ENCODE peak calls at places on chromosomes 6 and 20, in seven cellular contexts. Y, G, M, Z, E, U and W are unnamed samples.

GRCh38 chr6:39961178-39961577 is 26.9 kb upstream of the MOCS1 start:
- DNase-seq in Y (no peak), G (no peak), M (no peak), Z (no peak), E (no peak), U (no peak), W (no peak)

GRCh38 chr6:32666420-32667300 is at the start of gene HLA-DQB1:
- DNase-seq in Y (peak), G (peak), M (no peak), Z (no peak), E (no peak), U (peak), W (no peak)

GRCh38 chr6:159914565-159914923 is 23.8 kb downstream of the MAS1 start:
- DNase-seq in Y (no peak), G (no peak), M (no peak), Z (no peak), E (no peak), U (no peak), W (no peak)

GRCh38 chr20:63148696-63149095 is 67.2 kb downstream of the YTHDF1 start:
- DNase-seq in Y (no peak), G (no peak), M (no peak), Z (no peak), E (no peak), U (no peak), W (no peak)

GRCh38 chr6:19837511-19838441 is 606 bp downstream of the ID4 start:
- DNase-seq in Y (no peak), G (peak), M (no peak), Z (no peak), E (no peak), U (peak), W (peak)

GRCh38 chr20:31966991-31967655 is 828 bp upstream of the XKR7 start:
- DNase-seq in Y (no peak), G (peak), M (no peak), Z (no peak), E (no peak), U (no peak), W (no peak)

GRCh38 chr20:23155141-23155590 is 69.0 kb upstream of the CD93 start:
- DNase-seq in Y (no peak), G (no peak), M (peak), Z (no peak), E (peak), U (no peak), W (no peak)

GRCh38 chr6:134174790-134175531 is 122.5 kb upstream of the SLC2A12 start:
- DNase-seq in Y (peak), G (peak), M (peak), Z (no peak), E (peak), U (peak), W (peak)

GRCh38 chr6:133855599-133855972 is 33.3 kb upstream of the TCF21 start:
- DNase-seq in Y (no peak), G (no peak), M (no peak), Z (no peak), E (no peak), U (no peak), W (no peak)

GRCh38 chr6:108902389-108902792 is 54.2 kb downstream of the ARMC2 start:
- DNase-seq in Y (no peak), G (no peak), M (no peak), Z (no peak), E (no peak), U (no peak), W (no peak)

GRCh38 chr6:82823361-82823760 is 242.3 kb downstream of the UBE3D start:
- DNase-seq in Y (no peak), G (no peak), M (no peak), Z (no peak), E (no peak), U (no peak), W (no peak)

GRCh38 chr20:63091901-63092659 is 85.3 kb upstream of the BHLHE23 start:
- DNase-seq in Y (no peak), G (no peak), M (no peak), Z (no peak), E (no peak), U (no peak), W (peak)

GRCh38 chr6:31657406-31658157 is 1.9 kb downstream of the APOM start:
- DNase-seq in Y (no peak), G (no peak), M (peak), Z (no peak), E (no peak), U (no peak), W (no peak)

GRCh38 chr6:31651602-31652191 is 764 bp downstream of the BAG6 start:
- DNase-seq in Y (no peak), G (peak), M (peak), Z (no peak), E (peak), U (peak), W (peak)

GRCh38 chr6:31655349-31656237 is at the start of gene APOM:
- DNase-seq in Y (no peak), G (no peak), M (no peak), Z (no peak), E (no peak), U (no peak), W (no peak)

GRCh38 chr6:31654574-31655348 is 933 bp upstream of the APOM start:
- DNase-seq in Y (no peak), G (no peak), M (no peak), Z (no peak), E (no peak), U (no peak), W (no peak)

GRCh38 chr6:31652925-31653724 is 664 bp upstream of the BAG6 start:
- DNase-seq in Y (peak), G (peak), M (peak), Z (no peak), E (peak), U (peak), W (peak)
- TF ChIP-seq POLR2AphosphoS5 in Y (no peak), G (peak), M (peak), Z (no peak), E (no peak), U (peak), W (peak)

DNA sequence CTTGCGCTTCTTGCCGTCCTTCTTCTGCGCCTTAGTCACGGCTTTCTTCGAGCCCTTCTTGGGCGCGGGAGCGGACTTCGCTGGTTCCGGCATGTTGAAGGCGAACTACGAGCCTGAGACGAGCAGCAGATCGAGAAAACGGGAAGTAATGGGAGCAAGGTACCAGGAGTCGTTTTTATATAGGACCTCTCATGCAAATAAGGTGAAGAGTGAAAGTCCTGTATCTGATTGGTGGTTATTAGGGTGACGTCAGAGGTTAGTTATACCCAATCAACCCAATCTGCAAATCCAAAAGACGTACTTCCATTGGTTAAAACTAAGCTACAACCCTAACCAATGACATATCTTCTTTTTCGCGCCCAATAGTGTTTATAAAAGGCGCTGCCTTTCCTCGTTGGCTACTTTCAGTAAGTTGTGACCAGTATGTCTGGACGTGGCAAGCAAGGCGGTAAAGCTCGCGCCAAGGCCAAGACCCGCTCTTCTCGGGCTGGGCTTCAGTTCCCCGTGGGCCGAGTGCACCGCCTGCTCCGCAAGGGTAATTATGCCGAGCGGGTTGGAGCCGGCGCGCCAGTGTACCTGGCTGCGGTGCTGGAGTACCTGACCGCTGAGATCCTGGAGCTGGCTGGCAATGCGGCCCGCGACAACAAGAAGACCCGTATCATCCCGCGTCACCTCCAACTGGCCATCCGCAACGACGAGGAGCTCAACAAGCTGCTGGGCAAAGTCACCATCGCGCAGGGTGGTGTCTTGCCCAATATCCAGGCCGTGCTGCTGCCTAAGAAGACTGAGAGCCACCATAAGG is 100.6 kb upstream of the PRSS16 start:
- DNase-seq in Y (no peak), G (peak), M (peak), Z (no peak), E (peak), U (peak), W (peak)
- TF ChIP-seq POLR2AphosphoS5 in Y (peak), G (peak), M (peak), Z (peak), E (peak), U (peak), W (peak)

GRCh38 chr6:88963139-88964090 is at the start of gene RNGTT:
- DNase-seq in Y (peak), G (peak), M (peak), Z (no peak), E (peak), U (peak), W (peak)
- TF ChIP-seq POLR2AphosphoS5 in Y (peak), G (peak), M (peak), Z (peak), E (peak), U (peak), W (peak)

DNA sequence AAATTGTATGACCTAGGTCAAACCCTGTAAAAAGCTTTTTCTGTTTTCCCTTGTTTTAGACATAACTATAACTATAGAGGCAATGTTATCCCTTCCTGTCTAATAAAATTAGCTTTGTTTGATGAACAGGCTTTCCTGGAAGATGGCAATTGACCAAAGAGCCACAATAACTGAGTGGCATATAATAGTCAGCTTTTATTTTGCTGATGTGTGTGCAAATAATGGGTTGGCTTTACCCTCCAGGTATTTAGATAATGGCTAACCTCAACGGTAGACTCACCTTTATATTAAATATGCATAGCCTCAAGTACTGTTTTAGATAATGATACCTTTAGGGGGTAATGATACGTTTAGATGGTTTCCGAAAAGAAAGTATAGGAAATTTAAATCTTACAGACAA is 15.0 kb downstream of the TBXT start:
- DNase-seq in Y (no peak), G (no peak), M (no peak), Z (no peak), E (no peak), U (no peak), W (no peak)
- TF ChIP-seq POLR2AphosphoS5 in Y (no peak), G (no peak), M (no peak), Z (no peak), E (no peak), U (no peak), W (no peak)

DNA sequence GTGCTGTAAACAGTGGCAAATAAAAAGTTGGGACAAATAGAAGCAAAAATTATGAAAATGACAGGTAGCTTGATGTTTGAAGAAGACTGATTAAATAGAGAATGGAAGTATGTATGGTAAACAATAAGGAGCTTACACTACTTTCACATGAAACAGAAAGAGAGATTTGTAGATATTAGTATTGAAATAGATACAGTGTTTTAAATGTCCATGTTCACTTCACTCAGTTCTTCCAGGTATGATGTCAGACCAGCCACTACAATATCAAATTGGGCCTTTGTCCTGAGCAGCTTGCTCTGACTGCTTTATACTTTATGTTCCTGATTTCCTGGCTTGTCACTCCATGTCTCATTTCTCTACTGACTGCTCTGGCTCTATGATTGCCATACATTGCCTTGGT is 107.5 kb downstream of the CENPW start:
- DNase-seq in Y (no peak), G (no peak), M (no peak), Z (no peak), E (no peak), U (no peak), W (no peak)
- TF ChIP-seq POLR2AphosphoS5 in Y (no peak), G (no peak), M (no peak), Z (no peak), E (no peak), U (no peak), W (no peak)

GRCh38 chr20:49345538-49345937 is 67.7 kb upstream of the ZNFX1 start:
- DNase-seq in Y (no peak), G (no peak), M (no peak), Z (no peak), E (no peak), U (peak), W (no peak)
- TF ChIP-seq POLR2AphosphoS5 in Y (no peak), G (no peak), M (no peak), Z (peak), E (no peak), U (no peak), W (no peak)

DNA sequence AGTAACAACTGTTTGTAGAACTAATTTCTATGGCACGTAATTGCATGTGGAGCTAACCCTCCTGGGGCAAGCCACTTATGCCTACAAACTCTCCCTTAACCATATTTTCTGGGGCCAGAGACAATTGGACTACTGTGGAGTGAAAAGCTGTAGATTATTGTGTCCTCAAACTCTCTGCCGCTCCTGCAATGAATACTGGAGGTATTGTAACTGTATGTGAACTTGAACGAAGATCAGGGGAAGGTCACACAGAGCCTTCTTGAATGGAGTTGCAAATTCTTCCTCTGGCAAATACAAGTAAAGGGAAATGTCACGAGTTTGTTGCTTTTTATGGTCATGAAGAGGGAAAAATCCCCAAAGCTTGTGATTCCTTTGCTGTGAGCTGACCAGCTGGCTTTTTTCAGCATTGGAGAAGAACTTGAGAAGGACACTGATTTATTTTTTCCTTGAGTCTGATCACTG is 18.2 kb downstream of the AKAP12 start:
- DNase-seq in Y (no peak), G (no peak), M (no peak), Z (no peak), E (no peak), U (no peak), W (no peak)
- TF ChIP-seq POLR2AphosphoS5 in Y (no peak), G (no peak), M (no peak), Z (no peak), E (no peak), U (no peak), W (no peak)

DNA sequence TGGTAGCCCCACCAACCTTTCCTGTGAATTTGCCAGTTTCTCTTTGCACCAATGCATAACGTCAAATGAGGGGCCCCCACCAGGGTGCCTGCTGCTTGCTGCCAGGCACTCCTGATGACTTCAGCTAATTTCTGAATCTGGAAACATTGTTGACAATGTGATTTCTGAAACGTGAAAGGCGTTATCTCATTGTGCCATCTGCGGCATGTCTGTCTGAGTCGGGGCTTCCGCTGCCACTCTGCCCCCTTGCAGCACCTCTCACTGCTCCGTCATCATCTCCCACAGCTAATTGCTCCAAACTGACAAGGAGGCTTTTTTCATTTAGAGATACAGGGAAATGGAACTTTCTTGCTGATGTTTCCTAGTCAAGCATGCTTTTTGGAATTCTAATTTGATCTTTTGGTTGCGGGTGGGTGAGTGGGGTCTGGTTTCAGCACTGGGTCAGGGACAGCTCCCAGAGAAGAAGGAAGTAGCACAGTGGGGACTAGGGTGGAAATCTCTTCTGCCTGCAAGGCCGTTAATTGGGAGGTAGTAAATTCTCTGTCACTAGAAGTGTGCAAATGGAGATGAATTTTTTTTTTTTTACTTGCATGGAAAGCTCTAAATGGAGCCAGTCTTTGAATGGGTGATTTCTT is 233.5 kb downstream of the DHX35 start:
- DNase-seq in Y (no peak), G (peak), M (peak), Z (no peak), E (no peak), U (no peak), W (no peak)
- TF ChIP-seq POLR2AphosphoS5 in Y (no peak), G (no peak), M (no peak), Z (no peak), E (no peak), U (no peak), W (no peak)

GRCh38 chr6:52712136-52712535 is 41.2 kb downstream of the TMEM14A start:
- DNase-seq in Y (no peak), G (no peak), M (no peak), Z (no peak), E (no peak), U (no peak), W (no peak)

DNA sequence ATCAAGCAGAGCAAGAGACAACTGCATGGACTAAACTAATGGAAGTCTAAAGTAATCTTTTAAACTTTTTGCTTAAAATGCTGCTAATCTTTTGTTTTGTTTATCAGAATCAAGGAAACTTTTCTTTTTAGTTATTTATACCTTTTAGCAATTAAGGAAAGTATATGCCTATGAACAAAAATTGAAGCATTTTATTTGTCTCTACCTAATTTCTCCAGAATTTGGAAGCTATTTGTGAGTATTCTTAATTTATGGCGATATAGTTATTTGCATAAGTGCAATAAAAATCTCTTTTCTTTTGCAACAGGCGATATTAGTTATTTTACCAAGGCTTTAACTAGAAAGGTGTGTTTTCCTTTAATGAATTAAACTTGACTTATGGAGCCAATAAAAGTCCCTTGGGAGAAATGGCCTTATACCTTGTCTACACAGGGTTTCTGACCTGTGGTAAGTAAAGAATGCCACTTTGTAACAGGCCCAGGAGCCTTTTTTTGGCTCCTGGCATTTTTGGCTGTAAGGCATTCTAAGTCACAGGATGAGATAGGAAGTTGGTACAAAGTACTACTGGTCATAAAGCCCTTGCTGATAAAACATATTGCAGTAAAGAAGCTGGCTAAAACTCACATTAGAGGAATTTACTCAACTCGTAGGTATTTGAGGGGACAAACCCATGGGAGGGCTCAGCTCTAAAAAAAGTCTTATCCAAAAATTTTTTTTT is 37.2 kb downstream of the TMEM14A start:
- DNase-seq in Y (no peak), G (no peak), M (no peak), Z (no peak), E (no peak), U (no peak), W (no peak)
- TF ChIP-seq POLR2AphosphoS5 in Y (no peak), G (no peak), M (no peak), Z (no peak), E (no peak), U (no peak), W (no peak)